ENCODE peak calls at places on chromosome 4, in ten cellular contexts. F is activated T-cell treated with anti-CD3 and anti-CD28 coated beads, Interleukin-2, amount 50 U/mL, for 48 hours; P is GM23338; I is cerebellar cortex; A is DMS79 treated with DMSO at 0.1 percent for 48 hours; D is non-pigmented ciliary epithelial cell; C is NCI-H2081; N is GM03348; T is NCI-H2171; Z is mammary epithelial cell. X is an unnamed sample.

GRCh38 chr4:95524184-95524583 is 24.6 kb downstream of the UNC5C start:
- DNase-seq in F (no peak), P (no peak), I (no peak), A (no peak), D (no peak), C (no peak), N (no peak), T (no peak), Z (no peak), X (no peak)

GRCh38 chr4:95018845-95019244 is 261.1 kb downstream of the BMPR1B start:
- DNase-seq in F (no peak), P (no peak), I (no peak), A (no peak), D (no peak), C (no peak), N (no peak), T (no peak), Z (no peak), X (no peak)

GRCh38 chr4:146260521-146260920 is 46.2 kb downstream of the REELD1 start:
- DNase-seq in F (no peak), P (no peak), I (no peak), A (no peak), D (no peak), C (no peak), N (no peak), T (no peak), Z (peak), X (no peak)

GRCh38 chr4:24105183-24106039 is 215.6 kb upstream of the PPARGC1A start:
- DNase-seq in F (no peak), P (no peak), I (no peak), A (no peak), D (peak), C (no peak), N (peak), T (no peak), Z (peak), X (no peak)

GRCh38 chr4:37981844-37982720 is 21.9 kb downstream of the PTTG2 start:
- DNase-seq in F (no peak), P (no peak), I (no peak), A (no peak), D (no peak), C (peak), N (peak), T (no peak), Z (no peak), X (no peak)

GRCh38 chr4:2451036-2451520 is 17.8 kb upstream of the RNF4 start:
- DNase-seq in F (no peak), P (no peak), I (no peak), A (no peak), D (no peak), C (no peak), N (no peak), T (no peak), Z (no peak), X (no peak)

GRCh38 chr4:109559625-109559982 is 442 bp upstream of the MCUB start:
- DNase-seq in F (peak), P (peak), I (no peak), A (no peak), D (no peak), C (peak), N (peak), T (no peak), Z (no peak), X (no peak)

GRCh38 chr4:23516719-23517118 is 373.1 kb downstream of the PPARGC1A start:
- DNase-seq in F (no peak), P (no peak), I (no peak), A (no peak), D (no peak), C (no peak), N (no peak), T (no peak), Z (no peak), X (no peak)

GRCh38 chr4:167897116-167897515 is 195.2 kb upstream of the ANXA10 start:
- DNase-seq in F (no peak), P (peak), I (peak), A (no peak), D (peak), C (no peak), N (peak), T (no peak), Z (peak), X (peak)

GRCh38 chr4:71498002-71498401 is 159.2 kb downstream of the SLC4A4 start:
- DNase-seq in F (no peak), P (no peak), I (no peak), A (no peak), D (no peak), C (peak), N (peak), T (no peak), Z (no peak), X (peak)

GRCh38 chr4:3729188-3729884 is 36.8 kb upstream of the ADRA2C start:
- DNase-seq in F (no peak), P (no peak), I (no peak), A (no peak), D (no peak), C (no peak), N (peak), T (no peak), Z (peak), X (peak)

GRCh38 chr4:150358691-150359090 is 223.3 kb upstream of the MAB21L2 start:
- DNase-seq in F (no peak), P (no peak), I (no peak), A (no peak), D (no peak), C (no peak), N (no peak), T (no peak), Z (no peak), X (no peak)

GRCh38 chr4:74095482-74095881 is 3.5 kb downstream of the CXCL2 start:
- DNase-seq in F (no peak), P (no peak), I (no peak), A (no peak), D (no peak), C (no peak), N (no peak), T (no peak), Z (peak), X (no peak)

GRCh38 chr4:113056318-113056717 is 6.9 kb downstream of the ANK2 start:
- DNase-seq in F (no peak), P (no peak), I (no peak), A (no peak), D (no peak), C (no peak), N (no peak), T (no peak), Z (no peak), X (no peak)

GRCh38 chr4:157014621-157015591 is 43.3 kb upstream of the PDGFC start:
- DNase-seq in F (no peak), P (peak), I (no peak), A (no peak), D (peak), C (no peak), N (peak), T (no peak), Z (peak), X (no peak)

GRCh38 chr4:121951570-121952110 is at the start of gene TRPC3:
- DNase-seq in F (peak), P (peak), I (no peak), A (no peak), D (no peak), C (peak), N (peak), T (no peak), Z (peak), X (no peak)

GRCh38 chr4:40844261-40844660 is 94.5 kb downstream of the NSUN7 start:
- DNase-seq in F (no peak), P (no peak), I (no peak), A (no peak), D (no peak), C (peak), N (no peak), T (no peak), Z (no peak), X (no peak)

GRCh38 chr4:140096483-140096861 is 57.5 kb downstream of the MAML3 start:
- DNase-seq in F (peak), P (no peak), I (no peak), A (no peak), D (no peak), C (no peak), N (no peak), T (no peak), Z (no peak), X (no peak)

GRCh38 chr4:15438939-15439524 is 11.2 kb downstream of the C1QTNF7 start:
- DNase-seq in F (no peak), P (no peak), I (no peak), A (no peak), D (no peak), C (no peak), N (peak), T (no peak), Z (no peak), X (no peak)

GRCh38 chr4:163344147-163345050 is 707 bp downstream of the NPY5R start:
- DNase-seq in F (no peak), P (peak), I (no peak), A (no peak), D (no peak), C (peak), N (peak), T (no peak), Z (no peak), X (no peak)

GRCh38 chr4:15327311-15328298 is 100.2 kb upstream of the C1QTNF7 start:
- DNase-seq in F (no peak), P (no peak), I (no peak), A (no peak), D (no peak), C (no peak), N (peak), T (no peak), Z (no peak), X (no peak)

GRCh38 chr4:139552506-139552905 is 3.5 kb downstream of the SETD7 start:
- DNase-seq in F (no peak), P (no peak), I (peak), A (no peak), D (no peak), C (no peak), N (peak), T (no peak), Z (no peak), X (no peak)

GRCh38 chr4:157072002-157072401 is 3.9 kb upstream of the GLRB start:
- DNase-seq in F (no peak), P (no peak), I (no peak), A (no peak), D (peak), C (no peak), N (peak), T (no peak), Z (peak), X (no peak)

GRCh38 chr4:52423967-52424366 is 235.1 kb downstream of the USP46 start:
- DNase-seq in F (no peak), P (no peak), I (no peak), A (no peak), D (no peak), C (no peak), N (no peak), T (no peak), Z (no peak), X (no peak)

GRCh38 chr4:8283631-8284121 is 14.1 kb downstream of the HTRA3 start:
- DNase-seq in F (no peak), P (peak), I (no peak), A (no peak), D (no peak), C (no peak), N (no peak), T (no peak), Z (no peak), X (no peak)

GRCh38 chr4:1883583-1883982 is 12.4 kb downstream of the NSD2 start:
- DNase-seq in F (no peak), P (no peak), I (no peak), A (no peak), D (no peak), C (no peak), N (no peak), T (peak), Z (no peak), X (no peak)

GRCh38 chr4:168151313-168151712 is 59.0 kb downstream of the ANXA10 start:
- DNase-seq in F (no peak), P (peak), I (no peak), A (no peak), D (no peak), C (peak), N (no peak), T (no peak), Z (no peak), X (no peak)

GRCh38 chr4:38802561-38803355 is 1.8 kb downstream of the TLR1 start:
- DNase-seq in F (no peak), P (peak), I (no peak), A (no peak), D (no peak), C (no peak), N (no peak), T (no peak), Z (no peak), X (no peak)

GRCh38 chr4:161577604-161578301 is 586.0 kb downstream of the FSTL5 start:
- DNase-seq in F (no peak), P (no peak), I (no peak), A (no peak), D (peak), C (no peak), N (no peak), T (no peak), Z (peak), X (no peak)

GRCh38 chr4:121428721-121429120 is 47.9 kb upstream of the QRFPR start:
- DNase-seq in F (no peak), P (no peak), I (no peak), A (no peak), D (no peak), C (no peak), N (no peak), T (no peak), Z (peak), X (no peak)

GRCh38 chr4:90958256-90958895 is 831.2 kb downstream of the CCSER1 start:
- DNase-seq in F (no peak), P (peak), I (no peak), A (no peak), D (peak), C (no peak), N (no peak), T (peak), Z (peak), X (no peak)

GRCh38 chr4:6364146-6364545 is 94.5 kb downstream of the WFS1 start:
- DNase-seq in F (no peak), P (no peak), I (no peak), A (no peak), D (no peak), C (no peak), N (no peak), T (peak), Z (no peak), X (no peak)

GRCh38 chr4:157220026-157220881 is at the start of gene GRIA2:
- DNase-seq in F (peak), P (peak), I (peak), A (peak), D (no peak), C (peak), N (peak), T (peak), Z (peak), X (peak)

GRCh38 chr4:48575964-48576363 is 85.9 kb downstream of the ZAR1 start:
- DNase-seq in F (no peak), P (no peak), I (no peak), A (no peak), D (peak), C (no peak), N (peak), T (no peak), Z (no peak), X (no peak)

X was measured in DMS153.